ENCODE peak calls at places on chromosome 11, in six cellular contexts. One of them, this sample, is unnamed.

GRCh38 chr11:84339796-84340195 is 1053.6 kb upstream of the CCDC90B start:
- DNase-seq in KG1: no peak
- DNase-seq in NCI-H2081: no peak
- DNase-seq in non-pigmented ciliary epithelial cell: no peak
- DNase-seq in fibroblast of pulmonary artery: no peak
- DNase-seq in bronchial epithelial cell: no peak
- DNase-seq in this sample: no peak

GRCh38 chr11:112719736-112720525 is 241.3 kb upstream of the NCAM1 start:
- DNase-seq in KG1: no peak
- DNase-seq in bronchial epithelial cell: peak
- DNase-seq in non-pigmented ciliary epithelial cell: no peak
- DNase-seq in fibroblast of pulmonary artery: peak
- DNase-seq in NCI-H2081: peak
- DNase-seq in this sample: no peak

GRCh38 chr11:1939006-1939626 is 8.0 kb upstream of the MRPL23 start:
- DNase-seq in KG1: no peak
- DNase-seq in bronchial epithelial cell: no peak
- DNase-seq in non-pigmented ciliary epithelial cell: no peak
- DNase-seq in NCI-H2081: no peak
- DNase-seq in fibroblast of pulmonary artery: no peak
- DNase-seq in this sample: no peak

GRCh38 chr11:69326622-69327219 is 32.8 kb downstream of the MYEOV start:
- DNase-seq in KG1: no peak
- DNase-seq in NCI-H2081: no peak
- DNase-seq in bronchial epithelial cell: no peak
- DNase-seq in fibroblast of pulmonary artery: no peak
- DNase-seq in non-pigmented ciliary epithelial cell: no peak
- DNase-seq in this sample: no peak

GRCh38 chr11:12219732-12220131 is 109.3 kb downstream of the MICAL2 start:
- DNase-seq in non-pigmented ciliary epithelial cell: no peak
- DNase-seq in KG1: no peak
- DNase-seq in fibroblast of pulmonary artery: peak
- DNase-seq in bronchial epithelial cell: peak
- DNase-seq in NCI-H2081: no peak
- DNase-seq in this sample: no peak

GRCh38 chr11:122979815-122980656 is 1.6 kb downstream of the BSX start:
- DNase-seq in NCI-H2081: no peak
- DNase-seq in fibroblast of pulmonary artery: no peak
- DNase-seq in KG1: no peak
- DNase-seq in non-pigmented ciliary epithelial cell: no peak
- DNase-seq in bronchial epithelial cell: no peak
- DNase-seq in this sample: no peak

GRCh38 chr11:34512810-34513673 is 552 bp downstream of the ELF5 start:
- DNase-seq in non-pigmented ciliary epithelial cell: no peak
- DNase-seq in bronchial epithelial cell: peak
- DNase-seq in KG1: peak
- DNase-seq in NCI-H2081: no peak
- DNase-seq in fibroblast of pulmonary artery: peak
- DNase-seq in this sample: peak

GRCh38 chr11:17479284-17480214 is 2.9 kb upstream of the ABCC8 start:
- DNase-seq in fibroblast of pulmonary artery: peak
- DNase-seq in non-pigmented ciliary epithelial cell: no peak
- DNase-seq in NCI-H2081: peak
- DNase-seq in KG1: no peak
- DNase-seq in bronchial epithelial cell: peak
- DNase-seq in this sample: no peak

GRCh38 chr11:74634537-74634936 is 42.2 kb downstream of the POLD3 start:
- DNase-seq in NCI-H2081: peak
- DNase-seq in non-pigmented ciliary epithelial cell: peak
- DNase-seq in KG1: no peak
- DNase-seq in fibroblast of pulmonary artery: peak
- DNase-seq in bronchial epithelial cell: peak
- DNase-seq in this sample: no peak

GRCh38 chr11:13291794-13292193 is 14.2 kb downstream of the BMAL1 start:
- DNase-seq in fibroblast of pulmonary artery: no peak
- DNase-seq in bronchial epithelial cell: no peak
- DNase-seq in KG1: no peak
- DNase-seq in NCI-H2081: no peak
- DNase-seq in non-pigmented ciliary epithelial cell: no peak
- DNase-seq in this sample: no peak

GRCh38 chr11:3138178-3139085 is 26.7 kb downstream of the OSBPL5 start:
- DNase-seq in non-pigmented ciliary epithelial cell: no peak
- DNase-seq in fibroblast of pulmonary artery: no peak
- DNase-seq in KG1: no peak
- DNase-seq in NCI-H2081: no peak
- DNase-seq in bronchial epithelial cell: no peak
- DNase-seq in this sample: no peak

GRCh38 chr11:117872962-117873827 is 3.3 kb downstream of the FXYD6 start:
- DNase-seq in NCI-H2081: no peak
- DNase-seq in KG1: no peak
- DNase-seq in bronchial epithelial cell: no peak
- DNase-seq in non-pigmented ciliary epithelial cell: no peak
- DNase-seq in fibroblast of pulmonary artery: no peak
- DNase-seq in this sample: no peak

GRCh38 chr11:2097998-2098690 is 41.0 kb downstream of the IGF2 start:
- DNase-seq in KG1: no peak
- DNase-seq in non-pigmented ciliary epithelial cell: no peak
- DNase-seq in NCI-H2081: no peak
- DNase-seq in bronchial epithelial cell: no peak
- DNase-seq in fibroblast of pulmonary artery: no peak
- DNase-seq in this sample: no peak

GRCh38 chr11:135006800-135007199 is 594.8 kb upstream of the B3GAT1 start:
- DNase-seq in NCI-H2081: no peak
- DNase-seq in non-pigmented ciliary epithelial cell: no peak
- DNase-seq in bronchial epithelial cell: no peak
- DNase-seq in KG1: no peak
- DNase-seq in fibroblast of pulmonary artery: no peak
- DNase-seq in this sample: no peak

GRCh38 chr11:86719781-86720463 is 47.5 kb upstream of the ME3 start:
- DNase-seq in NCI-H2081: no peak
- DNase-seq in bronchial epithelial cell: peak
- DNase-seq in non-pigmented ciliary epithelial cell: no peak
- DNase-seq in KG1: no peak
- DNase-seq in fibroblast of pulmonary artery: peak
- DNase-seq in this sample: no peak

GRCh38 chr11:3823303-3823702 is 14.9 kb downstream of the PGAP2 start:
- DNase-seq in fibroblast of pulmonary artery: peak
- DNase-seq in NCI-H2081: no peak
- DNase-seq in non-pigmented ciliary epithelial cell: no peak
- DNase-seq in KG1: no peak
- DNase-seq in bronchial epithelial cell: peak
- DNase-seq in this sample: no peak

GRCh38 chr11:65429724-65430405 is 7.3 kb downstream of the NEAT1 start:
- DNase-seq in NCI-H2081: peak
- DNase-seq in fibroblast of pulmonary artery: peak
- DNase-seq in KG1: peak
- DNase-seq in non-pigmented ciliary epithelial cell: no peak
- DNase-seq in bronchial epithelial cell: peak
- DNase-seq in this sample: no peak

GRCh38 chr11:63536669-63537292 is at the start of gene PLAAT4:
- DNase-seq in NCI-H2081: no peak
- DNase-seq in non-pigmented ciliary epithelial cell: no peak
- DNase-seq in bronchial epithelial cell: no peak
- DNase-seq in fibroblast of pulmonary artery: peak
- DNase-seq in KG1: peak
- DNase-seq in this sample: no peak

GRCh38 chr11:6646040-6646439 is 9.6 kb downstream of the DCHS1 start:
- DNase-seq in KG1: no peak
- DNase-seq in bronchial epithelial cell: no peak
- DNase-seq in fibroblast of pulmonary artery: peak
- DNase-seq in non-pigmented ciliary epithelial cell: peak
- DNase-seq in NCI-H2081: no peak
- DNase-seq in this sample: no peak

GRCh38 chr11:116861539-116861938 is 24.1 kb upstream of the APOA1 start:
- DNase-seq in non-pigmented ciliary epithelial cell: peak
- DNase-seq in NCI-H2081: no peak
- DNase-seq in KG1: no peak
- DNase-seq in fibroblast of pulmonary artery: peak
- DNase-seq in bronchial epithelial cell: peak
- DNase-seq in this sample: no peak

GRCh38 chr11:117876341-117877119 is at the start of gene FXYD6:
- DNase-seq in non-pigmented ciliary epithelial cell: no peak
- DNase-seq in fibroblast of pulmonary artery: no peak
- DNase-seq in bronchial epithelial cell: no peak
- DNase-seq in NCI-H2081: peak
- DNase-seq in KG1: no peak
- DNase-seq in this sample: no peak

GRCh38 chr11:100719809-100720221 is 32.7 kb downstream of the ARHGAP42 start:
- DNase-seq in non-pigmented ciliary epithelial cell: peak
- DNase-seq in KG1: no peak
- DNase-seq in NCI-H2081: peak
- DNase-seq in bronchial epithelial cell: peak
- DNase-seq in fibroblast of pulmonary artery: peak
- DNase-seq in this sample: no peak

GRCh38 chr11:35487532-35488078 is 37.8 kb downstream of the PAMR1 start:
- DNase-seq in NCI-H2081: peak
- DNase-seq in KG1: no peak
- DNase-seq in non-pigmented ciliary epithelial cell: no peak
- DNase-seq in fibroblast of pulmonary artery: peak
- DNase-seq in bronchial epithelial cell: peak
- DNase-seq in this sample: no peak

GRCh38 chr11:88170680-88171079 is 4.6 kb downstream of the RAB38 start:
- DNase-seq in KG1: no peak
- DNase-seq in non-pigmented ciliary epithelial cell: no peak
- DNase-seq in bronchial epithelial cell: no peak
- DNase-seq in NCI-H2081: no peak
- DNase-seq in fibroblast of pulmonary artery: no peak
- DNase-seq in this sample: no peak

GRCh38 chr11:15106201-15106965 is 8.3 kb upstream of the INSC start:
- DNase-seq in fibroblast of pulmonary artery: peak
- DNase-seq in NCI-H2081: no peak
- DNase-seq in bronchial epithelial cell: peak
- DNase-seq in KG1: no peak
- DNase-seq in non-pigmented ciliary epithelial cell: peak
- DNase-seq in this sample: no peak

GRCh38 chr11:46719048-46719542 is at the start of gene F2:
- DNase-seq in fibroblast of pulmonary artery: no peak
- DNase-seq in non-pigmented ciliary epithelial cell: no peak
- DNase-seq in bronchial epithelial cell: no peak
- DNase-seq in KG1: no peak
- DNase-seq in NCI-H2081: no peak
- DNase-seq in this sample: no peak

GRCh38 chr11:74570266-74571061 is 21.9 kb upstream of the POLD3 start:
- DNase-seq in bronchial epithelial cell: peak
- DNase-seq in fibroblast of pulmonary artery: peak
- DNase-seq in KG1: no peak
- DNase-seq in NCI-H2081: peak
- DNase-seq in non-pigmented ciliary epithelial cell: peak
- DNase-seq in this sample: no peak

GRCh38 chr11:464316-464715 is 14.2 kb downstream of the PTDSS2 start:
- DNase-seq in KG1: no peak
- DNase-seq in bronchial epithelial cell: no peak
- DNase-seq in NCI-H2081: no peak
- DNase-seq in non-pigmented ciliary epithelial cell: no peak
- DNase-seq in fibroblast of pulmonary artery: no peak
- DNase-seq in this sample: no peak

GRCh38 chr11:75031771-75032549 is 43.2 kb downstream of the NEU3 start:
- DNase-seq in bronchial epithelial cell: peak
- DNase-seq in KG1: no peak
- DNase-seq in non-pigmented ciliary epithelial cell: no peak
- DNase-seq in NCI-H2081: no peak
- DNase-seq in fibroblast of pulmonary artery: peak
- DNase-seq in this sample: peak

GRCh38 chr11:69259072-69259471 is 34.9 kb upstream of the MYEOV start:
- DNase-seq in KG1: no peak
- DNase-seq in non-pigmented ciliary epithelial cell: no peak
- DNase-seq in bronchial epithelial cell: peak
- DNase-seq in NCI-H2081: no peak
- DNase-seq in fibroblast of pulmonary artery: no peak
- DNase-seq in this sample: no peak

GRCh38 chr11:120576606-120577005 is 65.1 kb downstream of the GRIK4 start:
- DNase-seq in fibroblast of pulmonary artery: no peak
- DNase-seq in NCI-H2081: no peak
- DNase-seq in bronchial epithelial cell: no peak
- DNase-seq in KG1: no peak
- DNase-seq in non-pigmented ciliary epithelial cell: no peak
- DNase-seq in this sample: no peak